ENCODE peak calls at places on chromosomes 3 and 15, in four cellular contexts. T, Y, L and G are unnamed samples.

GRCh38 chr3:107555359-107555758 is 32.6 kb downstream of the BBX start:
- DNase-seq in L (no peak), T (no peak), Y (no peak), G (no peak)

GRCh38 chr15:63042879-63043340 is 363 bp downstream of the TPM1 start:
- DNase-seq in T (no peak), L (no peak), Y (no peak), G (no peak)

GRCh38 chr3:150227839-150228238 is 180.3 kb upstream of the TSC22D2 start:
- DNase-seq in Y (no peak), L (peak), T (peak), G (peak)

GRCh38 chr3:48217449-48217848 is 5.8 kb upstream of the CAMP start:
- DNase-seq in T (no peak), L (no peak), Y (no peak), G (no peak)

GRCh38 chr3:120072867-120073525 is 21.3 kb downstream of the GSK3B start:
- DNase-seq in T (no peak), L (no peak), Y (no peak), G (no peak)

GRCh38 chr3:135736740-135737139 is 228.8 kb upstream of the PPP2R3A start:
- DNase-seq in L (no peak), Y (no peak), T (peak), G (peak)

GRCh38 chr3:69385723-69386483 is at the start of gene FRMD4B:
- DNase-seq in L (peak), Y (peak), T (peak), G (no peak)

GRCh38 chr15:62495670-62496328 is 330.7 kb upstream of the C2CD4B start:
- DNase-seq in Y (peak), T (peak), L (no peak), G (peak)

GRCh38 chr3:161343986-161344385 is 27.3 kb downstream of the SPTSSB start:
- DNase-seq in T (no peak), Y (no peak), L (no peak), G (no peak)

GRCh38 chr3:195768831-195769303 is 42.9 kb downstream of the MUC4 start:
- DNase-seq in L (no peak), T (no peak), Y (no peak), G (no peak)

GRCh38 chr3:154129625-154130024 is 8.4 kb downstream of the ARHGEF26 start:
- DNase-seq in L (no peak), Y (no peak), T (peak), G (no peak)

DNA sequence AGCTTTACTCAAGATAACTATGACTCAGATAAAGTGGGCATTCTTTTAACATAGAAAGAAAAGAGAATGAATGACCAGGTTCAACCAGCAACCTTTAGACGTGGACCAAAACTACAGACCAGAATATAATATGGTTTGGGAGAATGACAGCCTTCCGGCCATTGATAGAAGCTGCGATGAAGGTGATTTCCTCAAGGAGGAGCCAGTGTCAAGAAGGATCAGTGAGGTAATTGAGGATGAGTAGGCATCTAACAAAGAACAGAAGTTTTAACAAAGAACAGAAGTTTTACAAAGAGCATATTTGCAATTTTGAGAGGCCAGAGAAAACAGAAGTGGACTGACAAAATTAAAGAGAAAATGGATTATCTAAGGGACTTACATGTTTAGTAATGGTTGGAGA is 289.0 kb upstream of the AGTR1 start:
- DNase-seq in L (no peak), T (no peak), Y (no peak), G (no peak)
- TF ChIP-seq CTCF in L (no peak), T (no peak), Y (no peak), G (no peak)

GRCh38 chr15:96403932-96404331 is 73.4 kb downstream of the NR2F2 start:
- DNase-seq in L (no peak), T (no peak), Y (no peak), G (no peak)

GRCh38 chr15:96404560-96404959 is 74.1 kb downstream of the NR2F2 start:
- DNase-seq in L (no peak), Y (no peak), T (no peak), G (no peak)

GRCh38 chr15:96402403-96402802 is 71.9 kb downstream of the NR2F2 start:
- DNase-seq in L (no peak), Y (no peak), T (no peak), G (no peak)

GRCh38 chr15:96406701-96407100 is 76.2 kb downstream of the NR2F2 start:
- DNase-seq in Y (no peak), L (no peak), T (no peak), G (no peak)

GRCh38 chr15:96403071-96403470 is 72.6 kb downstream of the NR2F2 start:
- DNase-seq in Y (no peak), L (no peak), T (no peak), G (no peak)
- TF ChIP-seq CTCF in Y (no peak), L (no peak), T (no peak), G (no peak)

GRCh38 chr3:128846501-128846900 is 32.9 kb upstream of the ACAD9 start:
- DNase-seq in Y (no peak), L (no peak), T (no peak), G (no peak)

GRCh38 chr3:128851601-128852000 is 27.8 kb upstream of the ACAD9 start:
- DNase-seq in T (no peak), L (no peak), Y (no peak), G (no peak)

GRCh38 chr3:128847631-128848370 is 31.6 kb upstream of the ACAD9 start:
- DNase-seq in L (no peak), Y (no peak), T (no peak), G (no peak)

GRCh38 chr3:128850544-128850943 is 28.9 kb upstream of the ACAD9 start:
- DNase-seq in L (no peak), Y (no peak), T (no peak), G (no peak)

DNA sequence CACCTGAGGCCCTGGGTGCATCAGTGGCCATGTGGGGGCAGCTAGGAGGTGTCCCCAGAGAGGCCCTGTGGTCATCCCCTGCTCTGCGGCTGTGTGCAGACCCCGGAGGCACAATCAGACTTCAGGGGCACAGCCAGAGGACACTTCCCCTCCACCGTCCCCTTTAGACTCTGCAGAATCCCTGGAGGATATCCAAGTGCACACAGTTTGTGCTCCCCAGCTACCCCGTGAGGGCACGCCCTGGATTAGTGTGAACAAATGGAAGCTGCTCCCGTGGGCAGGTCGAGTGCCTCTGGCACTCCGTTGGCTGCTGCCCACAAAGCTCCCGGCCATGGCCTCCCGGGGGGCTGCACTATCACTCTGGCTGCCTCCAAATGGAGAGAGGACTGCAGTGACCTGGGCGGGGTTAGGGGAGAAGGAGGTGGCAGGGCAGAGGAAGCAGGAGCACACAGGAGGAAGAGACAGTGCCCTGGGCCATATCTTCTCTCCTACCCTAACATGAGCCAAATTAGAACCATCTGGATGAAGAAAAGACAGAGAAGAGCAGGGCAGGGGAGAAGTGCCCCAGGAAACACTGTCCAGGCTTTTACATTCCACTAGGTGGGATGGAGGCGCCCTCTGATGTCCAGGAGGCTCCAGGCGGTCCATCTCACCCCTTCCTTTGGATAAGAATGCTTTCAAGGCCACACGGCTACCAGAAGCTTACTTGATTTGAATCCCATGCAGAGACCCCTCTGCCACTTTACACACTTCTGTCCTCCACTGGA is 29.5 kb upstream of the ACAD9 start:
- DNase-seq in Y (no peak), L (no peak), T (peak), G (peak)
- TF ChIP-seq CTCF in Y (no peak), L (peak), T (no peak), G (peak)

DNA sequence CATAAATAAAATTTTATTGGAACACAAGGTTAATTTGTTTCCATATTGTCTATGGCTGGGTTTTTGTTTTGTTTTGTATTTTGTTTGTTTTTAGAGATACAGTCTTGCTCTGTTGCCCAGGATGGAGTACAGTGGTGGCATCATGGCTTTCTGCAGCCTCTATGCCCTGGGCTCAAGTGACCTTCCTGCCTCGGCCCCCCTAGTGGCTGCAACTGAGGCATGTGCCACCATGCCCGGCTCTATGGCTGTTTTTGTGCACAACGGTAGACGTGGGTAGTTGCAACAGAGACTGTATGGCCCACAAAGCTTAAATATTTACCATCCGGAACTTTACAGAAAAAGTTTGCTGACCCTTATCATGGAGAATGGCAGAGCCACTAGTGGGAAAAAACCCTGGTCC is 46.8 kb upstream of the C3orf70 start:
- DNase-seq in T (no peak), L (no peak), Y (no peak), G (no peak)
- TF ChIP-seq CTCF in T (no peak), L (no peak), Y (no peak), G (peak)

GRCh38 chr3:40848411-40848810 is 323.7 kb downstream of the ZNF621 start:
- DNase-seq in L (no peak), Y (no peak), T (no peak), G (no peak)
- TF ChIP-seq CTCF in L (no peak), Y (no peak), T (no peak), G (no peak)

DNA sequence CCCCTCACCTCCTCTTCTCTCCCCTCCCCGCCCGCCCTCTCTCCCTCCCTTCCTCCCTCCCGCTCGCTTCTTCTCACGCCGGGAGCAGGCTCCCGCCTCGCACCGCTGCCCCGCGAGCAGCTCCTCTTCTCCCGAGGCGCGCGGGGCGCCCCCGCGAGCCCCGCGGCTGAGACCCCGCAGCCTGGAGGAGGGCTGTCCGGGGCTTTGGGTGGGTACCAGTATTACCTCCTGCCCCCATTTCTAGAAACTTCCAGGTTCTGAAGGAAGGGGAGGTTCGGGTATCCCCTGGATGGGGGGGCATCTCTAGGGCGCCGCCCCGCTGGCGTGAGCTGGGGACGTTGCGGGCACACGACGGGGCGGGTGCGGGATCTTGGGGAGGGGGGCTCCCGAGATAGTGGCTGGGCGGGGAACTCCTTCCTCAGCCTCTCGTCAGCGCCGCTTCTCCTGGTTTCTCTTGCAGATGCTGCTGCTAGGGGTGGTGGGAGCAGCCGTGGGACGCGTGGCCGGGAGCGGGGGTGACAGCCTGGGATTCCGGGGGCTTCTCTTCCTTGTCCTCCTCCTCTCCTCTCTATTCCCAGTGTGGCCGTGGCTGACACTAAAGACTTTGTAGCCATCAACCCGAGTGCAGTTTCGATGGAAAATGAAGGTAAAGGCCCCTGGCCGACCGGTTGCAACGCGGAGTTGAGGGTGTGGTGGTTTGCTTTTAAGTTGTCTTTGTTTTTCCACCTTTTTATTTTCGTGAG is 417 bp downstream of the ATP2C1 start:
- DNase-seq in L (peak), T (no peak), Y (peak), G (no peak)
- TF ChIP-seq CTCF in L (peak), T (peak), Y (no peak), G (peak)

DNA sequence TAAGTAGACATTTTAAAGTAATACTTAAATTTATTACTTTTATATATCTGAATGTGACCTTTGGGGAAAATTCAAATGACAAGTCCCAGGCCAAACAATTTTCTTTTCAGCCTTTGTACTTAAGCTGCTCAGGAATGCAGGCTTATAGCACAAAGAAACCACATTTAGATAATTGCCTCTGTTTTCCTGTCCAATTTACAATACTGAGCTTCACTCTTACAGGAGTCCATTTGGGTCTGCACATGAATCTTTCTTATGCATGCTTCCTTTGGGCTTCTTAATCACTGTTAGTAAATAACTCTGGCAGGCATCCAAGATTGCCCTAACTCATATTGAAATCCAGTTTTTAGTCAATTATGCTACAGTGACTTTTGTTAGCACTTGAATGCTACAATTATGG is 459.4 kb upstream of the TGFBR2 start:
- DNase-seq in L (no peak), T (peak), Y (no peak), G (no peak)
- TF ChIP-seq CTCF in L (no peak), T (no peak), Y (no peak), G (no peak)